ENCODE peak calls at places on chromosomes 16 and 17, in seven cellular contexts. A, O, M, V, K, W and Y are unnamed samples.

GRCh38 chr17:42670199-42670924 is 6.4 kb downstream of the PLEKHH3 start:
- DNase-seq in W (no peak), K (no peak), A (no peak), O (peak; percentile 55), M (no peak), V (no peak), Y (no peak)

GRCh38 chr17:35879748-35880654 is at the start of gene CCL5:
- DNase-seq in O (no peak), A (no peak), V (no peak), K (peak; percentile 67), W (no peak), M (no peak), Y (no peak)

GRCh38 chr17:42781639-42782401 is 1.4 kb downstream of the WNK4 start:
- DNase-seq in A (no peak), V (peak; percentile 45), W (no peak), O (no peak), K (peak; percentile 35), M (no peak), Y (no peak)

GRCh38 chr17:50872710-50873424 is 6.7 kb upstream of the TOB1 start:
- DNase-seq in O (peak; percentile 53), K (peak; percentile 67), V (peak; percentile 48), M (no peak), A (no peak), W (peak; percentile 77), Y (peak; percentile 86)

GRCh38 chr16:1542166-1542500 is 8.7 kb downstream of the TMEM204 start:
- DNase-seq in V (no peak), O (no peak), M (no peak), W (no peak), K (no peak), A (no peak), Y (no peak)

GRCh38 chr16:90018297-90019200 is 707 bp downstream of the DBNDD1 start:
- DNase-seq in W (no peak), V (peak; percentile 64), K (no peak), M (no peak), A (peak; percentile 30), O (peak; percentile 65), Y (no peak)

GRCh38 chr16:11224096-11224893 is 31.7 kb downstream of the SOCS1 start:
- DNase-seq in O (no peak), V (peak; percentile 71), A (no peak), K (no peak), W (peak; percentile 86), M (no peak), Y (no peak)

GRCh38 chr17:75925103-75925502 is 15.7 kb downstream of the FBF1 start:
- DNase-seq in V (no peak), O (no peak), A (no peak), W (no peak), K (no peak), M (no peak), Y (no peak)

GRCh38 chr17:5413682-5414081 is 5.8 kb downstream of the NUP88 start:
- DNase-seq in M (peak; percentile 39), W (no peak), V (no peak), K (peak; percentile 87), O (no peak), A (peak; percentile 76), Y (peak; percentile 46)

GRCh38 chr16:70250748-70251650 is 741 bp downstream of the EXOSC6 start:
- DNase-seq in W (no peak), A (peak; percentile 72), K (peak; percentile 47), M (peak; percentile 11), V (peak; percentile 52), O (peak; percentile 51), Y (no peak)

GRCh38 chr16:58230259-58230658 is 32.4 kb upstream of the CSNK2A2 start:
- DNase-seq in O (no peak), M (no peak), W (no peak), V (no peak), A (no peak), K (no peak), Y (no peak)

GRCh38 chr17:31061678-31062077 is 33.1 kb upstream of the NF1 start:
- DNase-seq in A (no peak), V (no peak), M (no peak), W (no peak), O (no peak), K (no peak), Y (no peak)

DNA sequence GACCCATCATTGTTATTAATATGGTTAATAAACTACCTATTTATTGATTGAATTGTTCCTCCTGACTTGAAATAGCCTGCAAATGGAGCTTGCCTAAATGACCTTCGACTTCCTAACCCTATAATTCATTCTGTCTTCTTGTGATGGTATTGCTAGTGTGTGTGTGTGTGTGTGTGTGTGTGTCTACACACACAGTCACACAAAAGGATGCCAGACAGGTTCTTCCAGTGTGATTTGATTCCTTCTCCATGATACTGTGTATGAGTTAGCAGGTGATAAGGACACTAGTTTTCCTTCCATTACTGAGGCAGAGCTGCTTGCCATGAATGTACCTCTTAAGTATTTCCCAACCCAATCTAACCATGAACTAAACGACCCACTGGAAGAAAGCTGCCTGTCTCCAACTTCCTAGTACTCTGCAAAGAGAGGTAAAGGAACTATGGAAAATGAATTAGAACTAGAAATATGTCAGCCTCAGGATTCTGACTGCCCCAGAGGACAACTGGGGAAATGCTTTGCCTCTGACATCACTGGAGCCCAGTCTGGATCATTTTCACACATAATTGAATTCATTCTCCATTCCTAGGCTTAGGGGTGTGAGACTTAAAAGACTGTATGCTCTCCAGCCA is 3.5 kb upstream of the CDC6 start:
- DNase-seq in M (peak; percentile 63), W (no peak), O (no peak), A (peak; percentile 73), K (peak; percentile 78), V (no peak), Y (no peak)
- H3K4me3 ChIP-seq in M (peak overlapping the region; percentile 42), W (no peak overlapping the region), O (no peak overlapping the region), A (peak overlapping the region; percentile 23), K (peak overlapping the region; percentile 14), V (no peak overlapping the region), Y (peak overlapping the region; percentile 14)

DNA sequence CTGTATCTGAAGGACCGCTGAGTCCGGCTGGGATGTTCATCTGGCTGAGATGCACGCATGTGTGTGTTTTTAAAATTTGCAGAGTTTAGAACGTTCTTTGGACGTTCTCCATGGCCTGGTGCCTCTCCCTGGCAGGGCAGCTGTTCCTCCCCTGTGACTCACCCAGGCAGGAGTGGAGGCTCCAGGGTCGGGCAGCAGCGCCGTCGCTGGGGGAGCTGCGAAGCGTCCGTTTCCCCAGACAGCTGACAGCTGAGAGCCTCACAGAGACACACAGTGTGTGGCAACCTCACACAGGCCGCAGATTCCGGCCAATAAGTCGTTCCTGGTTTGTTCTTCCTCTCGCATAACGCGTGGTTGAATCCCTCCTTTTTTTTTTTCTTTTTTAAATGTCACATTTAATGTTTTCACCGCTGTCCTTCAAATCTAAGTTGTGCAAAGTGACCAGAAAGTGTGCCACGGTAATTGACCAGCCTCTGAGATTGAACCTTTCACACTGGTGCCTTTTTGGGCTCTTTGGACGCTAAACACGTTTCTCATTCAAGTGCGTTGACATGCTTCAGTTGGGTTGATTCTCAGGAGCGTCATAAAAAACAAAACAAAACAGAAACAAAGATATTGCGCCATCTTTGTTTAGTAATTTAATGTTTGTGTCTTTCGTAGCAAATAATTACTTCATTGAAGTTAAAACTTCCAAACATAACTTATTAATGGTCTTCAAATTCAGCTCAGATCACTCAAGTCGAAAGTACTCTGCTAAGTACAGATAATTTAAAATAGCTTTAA is 80.4 kb downstream of the OR1D5 start:
- DNase-seq in O (no peak), M (no peak), A (no peak), V (no peak), K (peak; percentile 62), W (peak; percentile 95), Y (no peak)
- TF ChIP-seq CTCF in O (no peak), M (peak; percentile 51), A (no peak), V (no peak), K (peak; percentile 18), W (no peak), Y (peak; percentile 29)

GRCh38 chr17:78159575-78160158 is 8.7 kb upstream of the SYNGR2 start:
- DNase-seq in W (no peak), V (no peak), O (no peak), M (no peak), K (peak; percentile 46), A (no peak), Y (no peak)
- H3K4me3 ChIP-seq in W (no peak overlapping the region), V (no peak overlapping the region), O (no peak overlapping the region), M (no peak overlapping the region), K (no peak overlapping the region), A (no peak overlapping the region), Y (no peak overlapping the region)

GRCh38 chr17:8835106-8835505 is 32.4 kb downstream of the PIK3R6 start:
- DNase-seq in V (no peak), O (no peak), W (no peak), K (no peak), A (no peak), M (no peak), Y (no peak)

GRCh38 chr17:8830141-8830540 is 31.0 kb upstream of the MFSD6L start:
- DNase-seq in K (no peak), O (no peak), A (no peak), V (no peak), W (no peak), M (no peak), Y (no peak)

GRCh38 chr17:8831234-8831849 is 32.2 kb upstream of the MFSD6L start:
- DNase-seq in M (no peak), W (no peak), K (no peak), V (no peak), A (no peak), O (no peak), Y (no peak)

GRCh38 chr17:8835631-8836364 is 31.7 kb downstream of the PIK3R6 start:
- DNase-seq in O (no peak), M (no peak), K (no peak), A (no peak), W (no peak), V (no peak), Y (no peak)

GRCh38 chr17:8832711-8833352 is 33.7 kb upstream of the MFSD6L start:
- DNase-seq in W (no peak), A (no peak), O (peak; percentile 45), V (no peak), K (no peak), M (no peak), Y (no peak)
- TF ChIP-seq CTCF in W (no peak), A (peak; percentile 41), O (peak; percentile 23), V (no peak), K (peak; percentile 35), M (peak; percentile 62), Y (peak; percentile 62)

GRCh38 chr16:88805340-88805715 is 1.7 kb downstream of the CDT1 start:
- DNase-seq in O (no peak), A (no peak), W (no peak), M (no peak), V (no peak), K (no peak), Y (no peak)
- H3K4me3 ChIP-seq in O (no peak overlapping the region), A (no peak overlapping the region), W (no peak overlapping the region), M (peak overlapping the region; percentile 9), V (no peak overlapping the region), K (no peak overlapping the region), Y (peak overlapping the region; percentile 77)

GRCh38 chr16:21501869-21502667 is 97.3 kb upstream of the METTL9 start:
- DNase-seq in V (peak; percentile 95), M (peak; percentile 92), K (peak; percentile 97), W (peak; percentile 95), O (peak; percentile 98), A (peak; percentile 95), Y (peak; percentile 89)
- TF ChIP-seq CTCF in V (no peak), M (no peak), K (no peak), W (no peak), O (no peak), A (no peak), Y (no peak)

GRCh38 chr17:79812969-79813825 is 16.3 kb upstream of the CBX8 start:
- DNase-seq in W (no peak), A (no peak), M (no peak), V (no peak), O (peak; percentile 67), K (no peak), Y (no peak)
- H3K4me3 ChIP-seq in W (peak overlapping the region; percentile 38), A (peak overlapping the region; percentile 9), M (peak overlapping the region; percentile 42), V (peak overlapping the region; percentile 32), O (no peak overlapping the region), K (peak overlapping the region; percentile 36), Y (peak overlapping the region; percentile 30)